ENCODE peak calls at places on chromosomes 13 and 19, in five cellular contexts. One of them, this sample, is unnamed.
A peak's percentile ranks its signal among the peaks of the same experiment; 100 is the strongest.

GRCh38 chr19:28076628-28077027 is 1136.3 kb downstream of the UQCRFS1 start:
- DNase-seq in HepG2: no peak
- DNase-seq in lower leg skin: no peak
- DNase-seq in IMR-90: no peak
- DNase-seq in K562: no peak
- DNase-seq in this sample: no peak

GRCh38 chr13:64029343-64030093 is 2613.9 kb upstream of the PCDH20 start:
- DNase-seq in HepG2: no peak
- DNase-seq in lower leg skin: no peak
- DNase-seq in IMR-90: no peak
- DNase-seq in K562: no peak
- DNase-seq in this sample: no peak

GRCh38 chr13:27659466-27659865 is 37.8 kb downstream of the POLR1D start:
- DNase-seq in HepG2: no peak
- DNase-seq in lower leg skin: no peak
- DNase-seq in IMR-90: no peak
- DNase-seq in K562: no peak
- DNase-seq in this sample: no peak

GRCh38 chr19:12833418-12833746 is 997 bp downstream of the RTBDN start:
- DNase-seq in HepG2: no peak
- DNase-seq in lower leg skin: no peak
- DNase-seq in IMR-90: no peak
- DNase-seq in K562: no peak
- DNase-seq in this sample: no peak

GRCh38 chr13:110920038-110920437 is 5.2 kb upstream of the ANKRD10 start:
- DNase-seq in HepG2: no peak
- DNase-seq in lower leg skin: no peak
- DNase-seq in IMR-90: no peak
- DNase-seq in K562: no peak
- DNase-seq in this sample: no peak

GRCh38 chr19:55958356-55958755 is 10.7 kb downstream of the NLRP8 start:
- DNase-seq in HepG2: peak; percentile 2
- DNase-seq in lower leg skin: peak; percentile 62
- DNase-seq in IMR-90: no peak
- DNase-seq in K562: no peak
- DNase-seq in this sample: no peak

GRCh38 chr13:44030615-44031014 is 150.9 kb downstream of the LACC1 start:
- DNase-seq in HepG2: no peak
- DNase-seq in lower leg skin: no peak
- DNase-seq in IMR-90: no peak
- DNase-seq in K562: no peak
- DNase-seq in this sample: no peak

GRCh38 chr13:51794959-51795358 is 9.0 kb downstream of the DHRS12 start:
- DNase-seq in HepG2: no peak
- DNase-seq in lower leg skin: no peak
- DNase-seq in IMR-90: no peak
- DNase-seq in K562: no peak
- DNase-seq in this sample: no peak

GRCh38 chr19:8567522-8568172 is 9.6 kb downstream of the MYO1F start:
- DNase-seq in HepG2: no peak
- DNase-seq in lower leg skin: no peak
- DNase-seq in IMR-90: no peak
- DNase-seq in K562: no peak
- DNase-seq in this sample: no peak

GRCh38 chr19:11792942-11793341 is 5.4 kb upstream of the ZNF491 start:
- DNase-seq in HepG2: no peak
- DNase-seq in lower leg skin: no peak
- DNase-seq in IMR-90: no peak
- DNase-seq in K562: no peak
- DNase-seq in this sample: no peak

GRCh38 chr13:48594080-48594815 is 59.5 kb upstream of the CYSLTR2 start:
- DNase-seq in HepG2: no peak
- DNase-seq in lower leg skin: no peak
- DNase-seq in IMR-90: no peak
- DNase-seq in K562: no peak
- DNase-seq in this sample: no peak

GRCh38 chr13:26184791-26185250 is 37.3 kb downstream of the RNF6 start:
- DNase-seq in HepG2: peak; percentile 72
- DNase-seq in lower leg skin: no peak
- DNase-seq in IMR-90: peak; percentile 74
- DNase-seq in K562: peak; percentile 45
- DNase-seq in this sample: peak; percentile 87

GRCh38 chr13:44312898-44313551 is 60.6 kb upstream of the SERP2 start:
- DNase-seq in HepG2: peak; percentile 14
- DNase-seq in lower leg skin: no peak
- DNase-seq in IMR-90: peak; percentile 95
- DNase-seq in K562: no peak
- DNase-seq in this sample: peak; percentile 26

GRCh38 chr13:76210262-76210661 is 574.1 kb downstream of the LMO7 start:
- DNase-seq in HepG2: no peak
- DNase-seq in lower leg skin: no peak
- DNase-seq in IMR-90: no peak
- DNase-seq in K562: no peak
- DNase-seq in this sample: no peak

GRCh38 chr13:106291006-106291405 is 244.5 kb downstream of the EFNB2 start:
- DNase-seq in HepG2: no peak
- DNase-seq in lower leg skin: no peak
- DNase-seq in IMR-90: peak; percentile 76
- DNase-seq in K562: no peak
- DNase-seq in this sample: no peak

GRCh38 chr13:83666126-83666525 is 216.1 kb downstream of the SLITRK1 start:
- DNase-seq in HepG2: no peak
- DNase-seq in lower leg skin: no peak
- DNase-seq in IMR-90: peak; percentile 7
- DNase-seq in K562: no peak
- DNase-seq in this sample: no peak

GRCh38 chr13:32019612-32020233 is 11.9 kb upstream of the FRY start:
- DNase-seq in HepG2: peak; percentile 73
- DNase-seq in lower leg skin: no peak
- DNase-seq in IMR-90: peak; percentile 81
- DNase-seq in K562: peak; percentile 14
- DNase-seq in this sample: peak; percentile 44

GRCh38 chr19:45020071-45020470 is 18.8 kb upstream of the CLASRP start:
- DNase-seq in HepG2: peak; percentile 58
- DNase-seq in lower leg skin: no peak
- DNase-seq in IMR-90: no peak
- DNase-seq in K562: no peak
- DNase-seq in this sample: no peak

GRCh38 chr13:29494520-29494919 is 101.0 kb downstream of the SLC7A1 start:
- DNase-seq in HepG2: no peak
- DNase-seq in lower leg skin: no peak
- DNase-seq in IMR-90: no peak
- DNase-seq in K562: no peak
- DNase-seq in this sample: no peak

GRCh38 chr19:29079331-29079730 is 133.6 kb downstream of the UQCRFS1 start:
- DNase-seq in HepG2: no peak
- DNase-seq in lower leg skin: no peak
- DNase-seq in IMR-90: no peak
- DNase-seq in K562: no peak
- DNase-seq in this sample: no peak

GRCh38 chr13:85013006-85013405 is 786.2 kb downstream of the SLITRK6 start:
- DNase-seq in HepG2: no peak
- DNase-seq in lower leg skin: no peak
- DNase-seq in IMR-90: no peak
- DNase-seq in K562: no peak
- DNase-seq in this sample: no peak

GRCh38 chr13:112711528-112712265 is 21.9 kb downstream of the ATP11A start:
- DNase-seq in HepG2: peak; percentile 76
- DNase-seq in lower leg skin: peak; percentile 95
- DNase-seq in IMR-90: peak; percentile 98
- DNase-seq in K562: peak; percentile 90
- DNase-seq in this sample: peak; percentile 90

DNA sequence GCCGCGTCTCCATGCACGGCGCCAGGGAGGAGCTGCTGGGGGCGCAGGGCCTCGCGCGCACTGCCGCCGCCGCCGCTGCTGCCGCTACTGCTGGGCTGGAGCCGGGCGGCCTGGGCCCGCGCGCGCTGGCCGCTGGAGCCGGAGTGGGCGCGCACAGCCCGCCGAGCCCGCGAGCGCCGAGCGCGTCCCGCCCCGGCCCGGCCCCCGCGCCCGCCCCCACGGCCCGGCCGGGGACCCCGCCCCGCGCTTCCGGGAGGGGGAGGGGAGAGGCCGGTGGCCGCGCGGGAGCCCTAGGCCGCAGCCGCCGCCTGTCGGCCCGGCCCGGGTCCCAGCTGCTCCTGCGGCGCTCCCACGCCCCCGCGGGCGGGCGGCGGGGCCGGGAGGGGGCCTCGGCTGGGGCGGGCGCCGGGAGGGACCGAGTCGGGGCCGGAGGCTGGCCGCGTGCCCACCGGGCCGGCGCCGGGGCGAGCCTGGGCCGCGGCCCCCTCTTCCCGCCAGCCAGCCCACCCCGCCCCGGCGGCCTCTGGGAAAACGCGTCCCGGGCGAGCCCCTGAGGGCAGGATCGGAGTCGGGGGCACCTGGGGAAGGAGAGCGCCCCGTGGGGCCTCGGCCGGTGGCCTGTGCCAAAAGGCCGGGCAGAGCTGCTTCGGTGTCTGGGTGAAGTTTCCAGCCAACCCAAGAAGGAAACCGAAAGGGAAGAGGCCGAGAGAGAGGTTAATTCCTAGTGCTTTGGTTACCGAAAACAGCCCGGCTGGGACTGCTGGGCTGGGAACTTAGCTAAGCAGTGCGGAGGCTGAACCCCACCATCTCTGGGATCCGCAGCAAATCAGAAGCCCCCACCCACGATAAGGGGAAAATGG is at the start of gene STK24:
- DNase-seq in HepG2: peak; percentile 34
- DNase-seq in lower leg skin: peak; percentile 92
- DNase-seq in IMR-90: peak; percentile 74
- DNase-seq in K562: peak; percentile 86
- DNase-seq in this sample: peak; percentile 91
- TF ChIP-seq POLR2A in HepG2: peak; percentile 84
- TF ChIP-seq POLR2A in lower leg skin: no peak
- TF ChIP-seq POLR2A in IMR-90: peak; percentile 77
- TF ChIP-seq POLR2A in K562: no peak
- TF ChIP-seq POLR2A in this sample: peak; percentile 34

DNA sequence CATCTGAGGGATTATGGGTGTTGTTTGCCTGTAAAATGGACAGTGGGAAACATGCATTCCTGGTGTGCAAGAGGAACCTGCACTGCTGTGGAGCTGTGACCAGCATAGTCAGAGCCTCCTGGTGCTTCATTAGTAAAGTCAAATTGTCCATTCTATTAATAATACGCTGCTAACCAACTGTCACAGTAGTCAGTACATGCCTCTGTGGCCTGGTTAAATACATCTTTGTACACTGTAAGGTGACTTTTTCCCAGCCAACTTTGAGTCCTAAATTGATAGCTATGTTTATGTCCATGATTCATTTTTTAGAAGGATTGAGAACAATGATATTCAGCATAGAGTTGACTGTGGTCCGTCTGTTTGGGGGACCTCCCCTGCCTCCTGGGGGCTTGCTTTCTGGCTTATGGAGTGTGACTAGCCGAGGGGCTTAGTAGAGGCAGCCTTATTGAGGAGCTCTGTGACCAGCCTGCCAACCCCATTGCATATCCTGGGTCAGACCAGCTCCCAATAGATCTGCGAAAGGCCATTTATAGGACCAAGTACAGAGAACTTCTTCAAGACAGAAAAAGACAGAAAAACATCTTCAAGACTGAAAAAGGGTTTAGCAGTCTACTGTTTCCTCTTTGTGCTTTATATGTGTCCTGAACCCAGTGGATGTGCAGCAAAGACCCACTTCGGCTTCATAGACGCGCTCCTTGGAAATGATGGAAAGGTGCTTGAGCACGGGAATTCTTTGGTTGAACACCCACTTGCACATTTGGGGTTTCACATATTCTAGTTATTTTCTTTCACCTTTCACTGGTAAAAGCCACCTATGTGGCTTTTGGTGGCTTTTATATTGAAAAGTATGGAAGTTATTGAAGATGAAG is 4.3 kb downstream of the GPR183 start:
- DNase-seq in HepG2: no peak
- DNase-seq in lower leg skin: no peak
- DNase-seq in IMR-90: no peak
- DNase-seq in K562: no peak
- DNase-seq in this sample: no peak
- TF ChIP-seq POLR2A in HepG2: no peak
- TF ChIP-seq POLR2A in lower leg skin: no peak
- TF ChIP-seq POLR2A in IMR-90: no peak
- TF ChIP-seq POLR2A in K562: no peak
- TF ChIP-seq POLR2A in this sample: no peak

DNA sequence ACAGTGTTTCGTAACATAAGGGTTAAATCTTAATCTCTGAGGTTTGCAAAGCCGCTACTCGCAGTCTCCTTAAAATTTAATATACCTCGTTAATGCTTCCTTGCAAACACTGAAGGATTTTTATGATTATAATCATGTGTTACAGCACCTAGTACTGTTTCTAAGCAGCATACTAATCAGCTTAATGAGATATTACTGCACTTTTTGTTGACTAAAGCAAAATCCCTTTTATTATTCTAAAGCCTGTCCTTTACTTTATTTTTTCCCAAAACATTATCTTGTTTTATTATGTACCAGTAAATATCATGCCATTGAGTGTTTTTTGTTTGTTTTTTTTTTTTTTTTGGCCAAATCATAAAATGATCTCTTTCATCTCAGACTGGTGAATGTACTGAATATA is 70.5 kb downstream of the ZNF536 start:
- DNase-seq in HepG2: no peak
- DNase-seq in lower leg skin: no peak
- DNase-seq in IMR-90: no peak
- DNase-seq in K562: no peak
- DNase-seq in this sample: no peak
- TF ChIP-seq POLR2A in HepG2: no peak
- TF ChIP-seq POLR2A in lower leg skin: no peak
- TF ChIP-seq POLR2A in IMR-90: no peak
- TF ChIP-seq POLR2A in K562: no peak
- TF ChIP-seq POLR2A in this sample: no peak

GRCh38 chr19:52188822-52189744 is 769 bp upstream of the PPP2R1A start:
- DNase-seq in HepG2: no peak
- DNase-seq in lower leg skin: peak; percentile 100
- DNase-seq in IMR-90: no peak
- DNase-seq in K562: no peak
- DNase-seq in this sample: no peak
- TF ChIP-seq POLR2A in HepG2: peak; percentile 92
- TF ChIP-seq POLR2A in lower leg skin: no peak
- TF ChIP-seq POLR2A in IMR-90: no peak
- TF ChIP-seq POLR2A in K562: no peak
- TF ChIP-seq POLR2A in this sample: no peak